ENCODE peak calls at places on chromosome 9, in seven cellular contexts. Q is astrocyte; U is effector memory CD8-positive, alpha-beta T cell; M is kidney tubule cell; N is M059J; S is right cardiac atrium; Y is CD4-positive, CD25-positive, alpha-beta regulatory T cell. T is an unnamed sample.

GRCh38 chr9:37989632-37990155 is 79.3 kb downstream of the SHB start:
- DNase-seq in M (no peak), Q (no peak), S (no peak), Y (no peak), N (no peak), U (no peak), T (no peak)

GRCh38 chr9:2337602-2338001 is 284.0 kb upstream of the VLDLR start:
- DNase-seq in Y (no peak), M (no peak), N (no peak), S (peak), Q (no peak), U (no peak), T (no peak)

GRCh38 chr9:80320916-80321315 is 749.2 kb downstream of the TLE4 start:
- DNase-seq in N (peak), U (no peak), Q (peak), S (no peak), M (peak), Y (no peak), T (no peak)

GRCh38 chr9:129725841-129726251 is 27.0 kb downstream of the PTGES start:
- DNase-seq in Y (no peak), Q (no peak), U (no peak), S (peak), N (no peak), M (no peak), T (no peak)

GRCh38 chr9:113998529-113999255 is 79.4 kb downstream of the AMBP start:
- DNase-seq in Q (no peak), N (peak), U (no peak), M (peak), S (no peak), Y (no peak), T (peak)

GRCh38 chr9:72983512-72984021 is 30.7 kb upstream of the ALDH1A1 start:
- DNase-seq in Y (no peak), N (no peak), Q (no peak), S (no peak), U (no peak), M (peak), T (no peak)

GRCh38 chr9:91034976-91035824 is 233.6 kb downstream of the SYK start:
- DNase-seq in N (no peak), S (no peak), M (no peak), U (no peak), Y (no peak), Q (no peak), T (no peak)

GRCh38 chr9:132516911-132517310 is 65.5 kb upstream of the BARHL1 start:
- DNase-seq in Y (no peak), Q (no peak), M (no peak), N (no peak), S (no peak), U (no peak), T (no peak)

GRCh38 chr9:137049544-137050449 is 3.8 kb upstream of the NPDC1 start:
- DNase-seq in S (peak), U (no peak), Q (no peak), M (peak), N (peak), Y (peak), T (peak)

GRCh38 chr9:109968702-109969450 is 188.9 kb downstream of the PALM2AKAP2 start:
- DNase-seq in Y (no peak), M (peak), S (no peak), U (no peak), Q (no peak), N (peak), T (peak)

GRCh38 chr9:130896233-130897012 is at the start of gene QRFP:
- DNase-seq in Y (no peak), N (no peak), M (no peak), S (no peak), U (no peak), Q (no peak), T (no peak)

GRCh38 chr9:136016221-136016881 is 55.2 kb upstream of the UBAC1 start:
- DNase-seq in M (no peak), U (no peak), S (peak), Q (no peak), N (no peak), Y (no peak), T (peak)

GRCh38 chr9:34069831-34070230 is 21.1 kb upstream of the UBAP2 start:
- DNase-seq in M (no peak), N (no peak), S (no peak), U (no peak), Y (no peak), Q (no peak), T (no peak)